ENCODE peak calls at places on chromosomes 1 and 21, in nine cellular contexts. R is fibroblast of lung; O is ecto neural progenitor cell; Z is stimulated activated CD4-positive, alpha-beta T cell treated with anti-CD3 and anti-CD28 coated beads, Interleukin-15, amount 100 ng/mL, for 1 hour; H is retina; J is fibroblast of the aortic adventitia; W is HTR-8/SVneo; Y is choroid plexus epithelial cell; D is HFF-Myc. T is an unnamed sample.

GRCh38 chr1:48082271-48082925 is 85.2 kb upstream of the TRABD2B start:
- DNase-seq in R (no peak), O (no peak), Z (no peak), H (no peak), J (no peak), W (no peak), Y (no peak), D (no peak), T (no peak)

GRCh38 chr21:29558331-29558730 is 259.6 kb downstream of the BACH1 start:
- DNase-seq in R (no peak), O (no peak), Z (no peak), H (no peak), J (no peak), W (no peak), Y (no peak), D (no peak), T (no peak)

GRCh38 chr1:20194770-20195463 is 8.6 kb upstream of the PLA2G2C start:
- DNase-seq in R (peak), O (peak), Z (peak), H (no peak), J (peak), W (peak), Y (peak), D (no peak), T (peak)

GRCh38 chr1:182657026-182657425 is 27.4 kb downstream of the RGS8 start:
- DNase-seq in R (no peak), O (no peak), Z (no peak), H (no peak), J (no peak), W (no peak), Y (no peak), D (no peak), T (no peak)

GRCh38 chr1:96329121-96329520 is 392.5 kb upstream of the PTBP2 start:
- DNase-seq in R (peak), O (no peak), Z (no peak), H (no peak), J (no peak), W (peak), Y (peak), D (peak), T (no peak)

GRCh38 chr21:38202811-38203210 is 54.0 kb upstream of the KCNJ15 start:
- DNase-seq in R (no peak), O (no peak), Z (no peak), H (no peak), J (no peak), W (no peak), Y (no peak), D (no peak), T (no peak)

GRCh38 chr1:21821385-21822019 is 9.4 kb downstream of the LDLRAD2 start:
- DNase-seq in R (no peak), O (no peak), Z (no peak), H (no peak), J (no peak), W (no peak), Y (no peak), D (no peak), T (no peak)

GRCh38 chr1:3459940-3460652 is 5.6 kb downstream of the ARHGEF16 start:
- DNase-seq in R (no peak), O (no peak), Z (no peak), H (no peak), J (no peak), W (no peak), Y (no peak), D (no peak), T (no peak)

GRCh38 chr1:87759420-87759819 is 430.7 kb downstream of the LMO4 start:
- DNase-seq in R (no peak), O (no peak), Z (no peak), H (no peak), J (no peak), W (no peak), Y (no peak), D (no peak), T (no peak)

GRCh38 chr1:218304281-218305039 is 19.4 kb downstream of the RRP15 start:
- DNase-seq in R (peak), O (no peak), Z (no peak), H (no peak), J (peak), W (peak), Y (peak), D (no peak), T (no peak)

GRCh38 chr1:214310010-214310409 is 29.1 kb downstream of the SMYD2 start:
- DNase-seq in R (peak), O (no peak), Z (no peak), H (no peak), J (peak), W (no peak), Y (peak), D (no peak), T (no peak)

GRCh38 chr1:228753933-228754332 is 18.7 kb downstream of the RHOU start:
- DNase-seq in R (no peak), O (no peak), Z (no peak), H (no peak), J (peak), W (no peak), Y (no peak), D (no peak), T (no peak)

GRCh38 chr1:61779231-61779630 is 37.0 kb downstream of the PATJ start:
- DNase-seq in R (no peak), O (no peak), Z (no peak), H (no peak), J (no peak), W (no peak), Y (no peak), D (no peak), T (no peak)

GRCh38 chr1:38839363-38839762 is 20.2 kb downstream of the RRAGC start:
- DNase-seq in R (no peak), O (no peak), Z (no peak), H (no peak), J (no peak), W (no peak), Y (no peak), D (no peak), T (no peak)

GRCh38 chr1:86508583-86508969 is 38.3 kb upstream of the CLCA4 start:
- DNase-seq in R (no peak), O (no peak), Z (no peak), H (no peak), J (peak), W (no peak), Y (no peak), D (no peak), T (no peak)

GRCh38 chr1:23366146-23366545 is 3.5 kb downstream of the ZNF436 start:
- DNase-seq in R (no peak), O (no peak), Z (no peak), H (no peak), J (no peak), W (no peak), Y (no peak), D (no peak), T (no peak)

GRCh38 chr1:21449906-21450305 is 10.0 kb downstream of the NBPF3 start:
- DNase-seq in R (no peak), O (no peak), Z (no peak), H (no peak), J (peak), W (no peak), Y (peak), D (no peak), T (no peak)

GRCh38 chr1:174800951-174801350 is 198.8 kb upstream of the CACYBP start:
- DNase-seq in R (no peak), O (no peak), Z (no peak), H (no peak), J (no peak), W (no peak), Y (no peak), D (no peak), T (no peak)

GRCh38 chr1:58803858-58804257 is 20.0 kb upstream of the JUN start:
- DNase-seq in R (no peak), O (no peak), Z (no peak), H (no peak), J (no peak), W (no peak), Y (no peak), D (no peak), T (no peak)

GRCh38 chr1:231091415-231091814 is 51.4 kb upstream of the FAM89A start:
- DNase-seq in R (no peak), O (no peak), Z (no peak), H (no peak), J (no peak), W (no peak), Y (no peak), D (no peak), T (no peak)

GRCh38 chr1:150152772-150153461 is 3.2 kb downstream of the PLEKHO1 start:
- DNase-seq in R (peak), O (no peak), Z (no peak), H (no peak), J (peak), W (no peak), Y (peak), D (no peak), T (no peak)

GRCh38 chr1:212650228-212650627 is 41.7 kb downstream of the ATF3 start:
- DNase-seq in R (no peak), O (no peak), Z (no peak), H (no peak), J (no peak), W (no peak), Y (no peak), D (no peak), T (no peak)

GRCh38 chr1:62180649-62181048 is 14.0 kb upstream of the L1TD1 start:
- DNase-seq in R (no peak), O (no peak), Z (no peak), H (no peak), J (no peak), W (no peak), Y (no peak), D (no peak), T (no peak)

GRCh38 chr21:29296452-29296851 is 2.3 kb upstream of the BACH1 start:
- DNase-seq in R (no peak), O (no peak), Z (no peak), H (no peak), J (no peak), W (no peak), Y (no peak), D (no peak), T (no peak)

GRCh38 chr1:50873458-50874187 is 86.4 kb downstream of the FAF1 start:
- DNase-seq in R (peak), O (peak), Z (peak), H (peak), J (peak), W (peak), Y (peak), D (peak), T (no peak)

T was measured in activated CD8-positive, alpha-beta memory T cell treated with anti-CD3 and anti-CD28 coated beads for 1 hour.